ENCODE peak calls at places on chromosomes 4 and X, in four cellular contexts. S, D, J and F are unnamed samples.

GRCh38 chr4:6509587-6509986 is 37.2 kb upstream of the PPP2R2C start:
- DNase-seq in S (no peak), D (no peak), J (no peak), F (no peak)

GRCh38 chr4:102500371-102501175 is 586 bp upstream of the NFKB1 start:
- DNase-seq in S (no peak), D (no peak), J (peak; percentile 53), F (peak; percentile 48)

GRCh38 chrX:15418041-15418706 is 34.0 kb upstream of the VEGFD start:
- DNase-seq in S (no peak), D (no peak), J (no peak), F (no peak)

GRCh38 chr4:56626963-56627362 is 54.1 kb downstream of the HOPX start:
- DNase-seq in S (no peak), D (no peak), J (no peak), F (no peak)

GRCh38 chrX:66654411-66654810 is 15.5 kb upstream of the EDA2R start:
- DNase-seq in S (no peak), D (no peak), J (no peak), F (no peak)

GRCh38 chr4:101835121-101835904 is 44.8 kb downstream of the BANK1 start:
- DNase-seq in S (no peak), D (peak; percentile 32), J (no peak), F (no peak)

GRCh38 chr4:82780398-82781231 is 18.0 kb downstream of the SCD5 start:
- DNase-seq in S (no peak), D (no peak), J (peak; percentile 46), F (no peak)

GRCh38 chrX:136711147-136711546 is 63.2 kb downstream of the CD40LG start:
- DNase-seq in S (peak; percentile 24), D (no peak), J (peak; percentile 31), F (no peak)

GRCh38 chrX:71532078-71532752 is 689 bp upstream of the OGT start:
- DNase-seq in S (no peak), D (no peak), J (peak; percentile 15), F (no peak)

GRCh38 chr4:185819144-185819543 is 7.2 kb upstream of the SORBS2 start:
- DNase-seq in S (no peak), D (no peak), J (no peak), F (no peak)

GRCh38 chr4:188455353-188455752 is 316.1 kb downstream of the TRIML1 start:
- DNase-seq in S (no peak), D (no peak), J (no peak), F (no peak)

GRCh38 chrX:37912286-37912685 is 64.9 kb upstream of the DYNLT3 start:
- DNase-seq in S (no peak), D (no peak), J (no peak), F (no peak)

GRCh38 chr4:125316781-125317525 is 2.2 kb downstream of the FAT4 start:
- DNase-seq in S (peak; percentile 26), D (no peak), J (peak; percentile 32), F (peak; percentile 31)

GRCh38 chrX:70422886-70423336 is at the start of gene GDPD2:
- DNase-seq in S (peak; percentile 28), D (no peak), J (no peak), F (peak; percentile 34)

GRCh38 chr4:164221631-164222030 is 532.3 kb upstream of the SMIM31 start:
- DNase-seq in S (no peak), D (no peak), J (no peak), F (no peak)

GRCh38 chrX:40207626-40208025 is 109.9 kb upstream of the BCOR start:
- DNase-seq in S (no peak), D (no peak), J (no peak), F (no peak)

GRCh38 chrX:123080065-123080464 is 104.0 kb upstream of the GRIA3 start:
- DNase-seq in S (no peak), D (no peak), J (no peak), F (no peak)

GRCh38 chrX:117840645-117841044 is 276.0 kb downstream of the KLHL13 start:
- DNase-seq in S (no peak), D (no peak), J (no peak), F (no peak)

GRCh38 chrX:24465524-24465850 is 401 bp downstream of the PDK3 start:
- DNase-seq in S (no peak), D (no peak), J (no peak), F (no peak)

GRCh38 chrX:24466025-24466424 is 939 bp downstream of the PDK3 start:
- DNase-seq in S (no peak), D (no peak), J (no peak), F (no peak)

GRCh38 chrX:24464836-24465523 is at the start of gene PDK3:
- DNase-seq in S (peak; percentile 77), D (peak; percentile 62), J (peak; percentile 89), F (peak; percentile 89)

GRCh38 chrX:24464498-24464835 is 619 bp upstream of the PDK3 start:
- DNase-seq in S (no peak), D (no peak), J (no peak), F (no peak)

DNA sequence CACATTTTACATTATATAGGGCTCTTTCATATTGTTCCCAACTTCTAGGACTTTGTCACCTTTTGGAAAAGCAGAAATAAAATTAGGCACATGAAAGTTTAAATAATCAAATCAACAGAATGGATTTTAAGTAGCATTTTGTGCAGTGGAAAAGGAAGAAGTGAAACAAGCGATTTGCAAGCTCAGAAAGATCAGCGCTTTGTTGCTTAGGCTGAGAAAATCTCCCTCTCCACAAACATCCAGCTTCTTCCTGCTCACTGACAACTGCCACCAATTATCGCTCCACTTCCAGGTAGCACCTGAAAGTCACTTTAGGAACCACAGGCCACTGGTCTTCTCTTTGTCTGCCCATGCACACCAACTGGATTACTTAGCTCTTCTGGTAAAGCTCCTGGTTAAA is 2.0 kb upstream of the PDK3 start:
- DNase-seq in S (no peak), D (no peak), J (no peak), F (no peak)
- TF ChIP-seq CTCF in S (no peak), D (no peak), J (no peak), F (no peak)

GRCh38 chrX:69263421-69263820 is 98.2 kb upstream of the PJA1 start:
- DNase-seq in S (no peak), D (no peak), J (no peak), F (no peak)

GRCh38 chrX:69268637-69269036 is 103.4 kb upstream of the PJA1 start:
- DNase-seq in S (no peak), D (no peak), J (no peak), F (no peak)

GRCh38 chrX:69258893-69259292 is 93.6 kb upstream of the PJA1 start:
- DNase-seq in S (no peak), D (no peak), J (no peak), F (no peak)

GRCh38 chrX:69262036-69262905 is 97.0 kb upstream of the PJA1 start:
- DNase-seq in S (no peak), D (no peak), J (peak; percentile 23), F (no peak)

GRCh38 chrX:69264134-69264533 is 98.9 kb upstream of the PJA1 start:
- DNase-seq in S (no peak), D (no peak), J (no peak), F (no peak)
- TF ChIP-seq CTCF in S (no peak), D (no peak), J (no peak), F (no peak)

GRCh38 chrX:43949669-43950068 is 23.5 kb downstream of the NDP start:
- DNase-seq in S (peak; percentile 32), D (no peak), J (no peak), F (peak; percentile 11)
- TF ChIP-seq CTCF in S (no peak), D (peak; percentile 39), J (no peak), F (peak; percentile 61)

GRCh38 chr4:43360296-43360695 is 467.8 kb downstream of the GRXCR1 start:
- DNase-seq in S (no peak), D (no peak), J (no peak), F (no peak)
- TF ChIP-seq CTCF in S (no peak), D (no peak), J (no peak), F (no peak)

DNA sequence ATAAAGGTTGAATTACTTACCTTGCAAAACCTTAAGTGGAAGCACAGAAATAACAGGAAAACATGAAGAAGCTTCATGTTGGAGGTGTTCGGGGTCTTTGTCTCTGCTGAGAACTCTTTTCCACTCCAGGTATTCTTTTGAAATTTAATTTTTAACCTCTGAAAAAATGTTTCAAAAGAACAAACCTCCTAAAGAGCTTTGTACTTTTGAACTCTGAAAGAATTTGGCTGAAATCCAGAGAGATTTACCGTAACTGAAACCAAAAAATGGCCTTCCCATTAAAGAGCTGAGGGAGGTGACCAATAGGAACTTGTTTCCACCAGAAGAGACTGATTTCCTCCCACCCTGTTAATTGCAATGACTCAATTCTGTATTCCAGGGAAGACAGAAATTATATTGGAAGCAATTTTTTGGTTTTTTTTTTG is at the start of gene CFI:
- DNase-seq in S (no peak), D (peak; percentile 91), J (no peak), F (no peak)
- TF ChIP-seq CTCF in S (no peak), D (no peak), J (no peak), F (no peak)